ENCODE peak calls at places on chromosomes 1 and 21, in eight cellular contexts. Q is PC-3, U is NCI-H2029, K is EL, J is M059J, X is cortex of kidney, M is AG04450, R is AG10803. Z is an unnamed sample.

GRCh38 chr1:169731446-169731845 is 2.4 kb downstream of the SELE start:
- DNase-seq in Q (no peak), U (no peak), K (peak), J (no peak), X (no peak), M (no peak), R (no peak), Z (no peak)

GRCh38 chr1:188479146-188479545 is 1650.4 kb downstream of the PLA2G4A start:
- DNase-seq in Q (no peak), U (no peak), K (peak), J (no peak), X (no peak), M (no peak), R (no peak), Z (no peak)

GRCh38 chr1:248808876-248809275 is 16.8 kb downstream of the SH3BP5L start:
- DNase-seq in Q (no peak), U (no peak), K (no peak), J (no peak), X (no peak), M (no peak), R (no peak), Z (no peak)

GRCh38 chr1:156490401-156491032 is 10.1 kb downstream of the MEF2D start:
- DNase-seq in Q (no peak), U (no peak), K (peak), J (no peak), X (no peak), M (no peak), R (no peak), Z (no peak)

GRCh38 chr1:18480315-18481189 is at the start of gene KLHDC7A:
- DNase-seq in Q (peak), U (peak), K (no peak), J (peak), X (no peak), M (no peak), R (no peak), Z (peak)

GRCh38 chr1:161427733-161428516 is 60.2 kb upstream of the CFAP126 start:
- DNase-seq in Q (no peak), U (no peak), K (peak), J (peak), X (no peak), M (no peak), R (peak), Z (peak)

GRCh38 chr1:114340906-114341698 is 169.9 kb downstream of the TRIM33 start:
- DNase-seq in Q (no peak), U (no peak), K (no peak), J (no peak), X (no peak), M (no peak), R (no peak), Z (no peak)

GRCh38 chr21:21764281-21764680 is 766.1 kb downstream of the NCAM2 start:
- DNase-seq in Q (no peak), U (no peak), K (no peak), J (no peak), X (no peak), M (no peak), R (no peak), Z (no peak)

GRCh38 chr1:24450857-24451397 is 35.3 kb downstream of the NIPAL3 start:
- DNase-seq in Q (no peak), U (no peak), K (no peak), J (no peak), X (no peak), M (no peak), R (no peak), Z (no peak)

GRCh38 chr1:31054349-31054748 is 11.2 kb downstream of the PUM1 start:
- DNase-seq in Q (no peak), U (no peak), K (no peak), J (peak), X (no peak), M (no peak), R (no peak), Z (no peak)

GRCh38 chr1:243950166-243950565 is 100.1 kb upstream of the AKT3 start:
- DNase-seq in Q (peak), U (no peak), K (peak), J (peak), X (no peak), M (peak), R (peak), Z (peak)

GRCh38 chr21:17191346-17191993 is 321.4 kb upstream of the CXADR start:
- DNase-seq in Q (no peak), U (no peak), K (no peak), J (no peak), X (no peak), M (no peak), R (no peak), Z (no peak)

GRCh38 chr21:15192243-15192642 is 127.4 kb upstream of the NRIP1 start:
- DNase-seq in Q (peak), U (no peak), K (no peak), J (peak), X (no peak), M (no peak), R (no peak), Z (no peak)

GRCh38 chr1:83512371-83513004 is 486.4 kb downstream of the TTLL7 start:
- DNase-seq in Q (no peak), U (no peak), K (no peak), J (peak), X (no peak), M (no peak), R (no peak), Z (no peak)

GRCh38 chr1:48450505-48450904 is 21.5 kb downstream of the SPATA6 start:
- DNase-seq in Q (peak), U (no peak), K (no peak), J (no peak), X (no peak), M (no peak), R (no peak), Z (no peak)

GRCh38 chr1:110114173-110114572 is 1.9 kb downstream of the UBL4B start:
- DNase-seq in Q (no peak), U (no peak), K (no peak), J (no peak), X (no peak), M (no peak), R (no peak), Z (no peak)

GRCh38 chr1:172497230-172497629 is 35.7 kb upstream of the SUCO start:
- DNase-seq in Q (peak), U (no peak), K (peak), J (peak), X (no peak), M (no peak), R (peak), Z (peak)

GRCh38 chr1:10341062-10341600 is 57.7 kb upstream of the PGD start:
- DNase-seq in Q (no peak), U (no peak), K (no peak), J (no peak), X (no peak), M (no peak), R (no peak), Z (no peak)

GRCh38 chr1:36796101-36796590 is 238.2 kb downstream of the GRIK3 start:
- DNase-seq in Q (no peak), U (no peak), K (no peak), J (no peak), X (no peak), M (no peak), R (no peak), Z (no peak)

GRCh38 chr1:24102966-24103365 is 9.0 kb downstream of the MYOM3 start:
- DNase-seq in Q (no peak), U (no peak), K (no peak), J (peak), X (no peak), M (no peak), R (peak), Z (no peak)

GRCh38 chr1:86155807-86156561 is 588 bp downstream of the COL24A1 start:
- DNase-seq in Q (no peak), U (no peak), K (peak), J (peak), X (no peak), M (no peak), R (peak), Z (no peak)

GRCh38 chr21:15283789-15284188 is 219.0 kb upstream of the NRIP1 start:
- DNase-seq in Q (no peak), U (no peak), K (no peak), J (no peak), X (no peak), M (no peak), R (no peak), Z (no peak)

GRCh38 chr1:51347398-51348146 is 17.2 kb upstream of the TTC39A start:
- DNase-seq in Q (no peak), U (no peak), K (no peak), J (no peak), X (no peak), M (no peak), R (no peak), Z (no peak)

GRCh38 chr21:25913488-25913887 is 178.7 kb downstream of the GABPA start:
- DNase-seq in Q (no peak), U (no peak), K (no peak), J (no peak), X (no peak), M (no peak), R (no peak), Z (no peak)

GRCh38 chr1:180615493-180616290 is 16.1 kb upstream of the XPR1 start:
- DNase-seq in Q (no peak), U (peak), K (no peak), J (no peak), X (no peak), M (peak), R (no peak), Z (no peak)

GRCh38 chr1:100891380-100891779 is 3.3 kb downstream of the EXTL2 start:
- DNase-seq in Q (no peak), U (no peak), K (no peak), J (no peak), X (no peak), M (no peak), R (no peak), Z (no peak)

GRCh38 chr21:22892041-22892440 is 1893.8 kb downstream of the NCAM2 start:
- DNase-seq in Q (peak), U (no peak), K (no peak), J (no peak), X (no peak), M (no peak), R (no peak), Z (no peak)

GRCh38 chr1:222071313-222071886 is 329.5 kb upstream of the DUSP10 start:
- DNase-seq in Q (no peak), U (peak), K (no peak), J (peak), X (no peak), M (no peak), R (no peak), Z (no peak)

GRCh38 chr1:112406771-112407170 is 10.8 kb downstream of the CTTNBP2NL start:
- DNase-seq in Q (no peak), U (no peak), K (no peak), J (no peak), X (no peak), M (no peak), R (no peak), Z (no peak)

GRCh38 chr1:171877711-171878110 is 36.4 kb downstream of the DNM3 start:
- DNase-seq in Q (no peak), U (no peak), K (no peak), J (peak), X (no peak), M (no peak), R (peak), Z (no peak)

GRCh38 chr21:20882462-20883415 is 115.5 kb upstream of the NCAM2 start:
- DNase-seq in Q (peak), U (peak), K (no peak), J (peak), X (no peak), M (no peak), R (no peak), Z (no peak)

GRCh38 chr1:17617787-17618557 is 78.5 kb downstream of the ARHGEF10L start:
- DNase-seq in Q (peak), U (no peak), K (peak), J (no peak), X (no peak), M (no peak), R (peak), Z (no peak)

GRCh38 chr21:38505654-38506523 is 7.6 kb upstream of the ERG start:
- DNase-seq in Q (peak), U (peak), K (peak), J (peak), X (no peak), M (peak), R (peak), Z (peak)

GRCh38 chr1:164602480-164603093 is 43.6 kb downstream of the PBX1 start:
- DNase-seq in Q (peak), U (peak), K (peak), J (peak), X (no peak), M (no peak), R (peak), Z (no peak)

GRCh38 chr1:70915258-70915657 is 132.4 kb downstream of the PTGER3 start:
- DNase-seq in Q (no peak), U (no peak), K (no peak), J (no peak), X (no peak), M (no peak), R (no peak), Z (no peak)

GRCh38 chr1:100862591-100862990 is 32.1 kb downstream of the EXTL2 start:
- DNase-seq in Q (peak), U (no peak), K (peak), J (peak), X (no peak), M (peak), R (peak), Z (no peak)

GRCh38 chr1:2212542-2213491 is 15.3 kb upstream of the SKI start:
- DNase-seq in Q (peak), U (peak), K (peak), J (peak), X (no peak), M (peak), R (peak), Z (peak)

GRCh38 chr1:54047384-54048315 is 5.4 kb downstream of the TMEM59 start:
- DNase-seq in Q (no peak), U (no peak), K (no peak), J (peak), X (no peak), M (no peak), R (no peak), Z (no peak)

GRCh38 chr1:1832820-1833219 is 54.5 kb upstream of the NADK start:
- DNase-seq in Q (peak), U (no peak), K (no peak), J (no peak), X (no peak), M (no peak), R (no peak), Z (no peak)

GRCh38 chr1:199096601-199097000 is 457.8 kb downstream of the PTPRC start:
- DNase-seq in Q (no peak), U (no peak), K (no peak), J (no peak), X (no peak), M (no peak), R (no peak), Z (no peak)

Z was measured in H54.